ENCODE peak calls at places on chromosomes 4 and X, in six cellular contexts. W is PC-3, I is neural progenitor cell, Z is GM23248, D is MM.1S, U is GM23338. X is an unnamed sample. For H3F3A, the result is how much of the 10 kb centered on the place peaks cover.

GRCh38 chr4:11312389-11312788 is 116.3 kb downstream of the HS3ST1 start:
- DNase-seq in W (peak), I (no peak), Z (no peak), D (no peak), U (no peak), X (no peak)

GRCh38 chr4:163600731-163601130 is 106.2 kb downstream of the TMA16 start:
- DNase-seq in W (no peak), I (no peak), Z (no peak), D (no peak), U (no peak), X (no peak)

GRCh38 chr4:97587912-97588311 is 555.4 kb downstream of the STPG2 start:
- DNase-seq in W (peak), I (no peak), Z (no peak), D (no peak), U (no peak), X (no peak)

GRCh38 chr4:15677507-15677988 is 4.1 kb upstream of the FAM200B start:
- DNase-seq in W (peak), I (no peak), Z (peak), D (no peak), U (peak), X (peak)

GRCh38 chrX:39152106-39152649 is 350.9 kb downstream of the MID1IP1 start:
- DNase-seq in W (peak), I (peak), Z (peak), D (no peak), U (peak), X (no peak)

GRCh38 chrX:105018865-105019264 is 201.6 kb downstream of the TEX13A start:
- DNase-seq in W (no peak), I (no peak), Z (no peak), D (no peak), U (no peak), X (no peak)

GRCh38 chrX:4932790-4933189 is 1219.3 kb upstream of the PRKX start:
- DNase-seq in W (peak), I (no peak), Z (no peak), D (no peak), U (no peak), X (no peak)

GRCh38 chr4:185210102-185210981 is 944 bp downstream of the SNX25 start:
- DNase-seq in W (peak), I (peak), Z (peak), D (peak), U (peak), X (peak)

GRCh38 chr4:183082053-183082452 is 17.0 kb upstream of the WWC2 start:
- DNase-seq in W (no peak), I (no peak), Z (no peak), D (no peak), U (no peak), X (peak)

GRCh38 chr4:25487155-25487554 is 110.1 kb downstream of the ANAPC4 start:
- DNase-seq in W (no peak), I (no peak), Z (no peak), D (no peak), U (no peak), X (no peak)

GRCh38 chr4:150600821-150601445 is 19.0 kb downstream of the MAB21L2 start:
- DNase-seq in W (no peak), I (no peak), Z (no peak), D (no peak), U (no peak), X (no peak)

GRCh38 chrX:370963-371745 is 15.6 kb downstream of the PPP2R3B start:
- DNase-seq in W (no peak), I (no peak), Z (no peak), D (no peak), U (no peak), X (no peak)

GRCh38 chrX:15500497-15500966 is at the start of gene BMX:
- DNase-seq in W (no peak), I (no peak), Z (no peak), D (no peak), U (peak), X (no peak)

GRCh38 chrX:47230136-47230868 is 2.5 kb upstream of the USP11 start:
- DNase-seq in W (no peak), I (no peak), Z (no peak), D (no peak), U (no peak), X (no peak)

GRCh38 chr4:147526272-147526654 is 45.4 kb downstream of the EDNRA start:
- DNase-seq in W (peak), I (peak), Z (no peak), D (no peak), U (peak), X (no peak)

GRCh38 chr4:32499176-32499575 is 1779.0 kb downstream of the PCDH7 start:
- DNase-seq in W (no peak), I (no peak), Z (peak), D (no peak), U (no peak), X (no peak)

GRCh38 chr4:15186149-15186548 is 183.9 kb downstream of the CPEB2 start:
- DNase-seq in W (no peak), I (no peak), Z (peak), D (no peak), U (no peak), X (no peak)

GRCh38 chr4:19301527-19301926 is 950.2 kb upstream of the SLIT2 start:
- DNase-seq in W (no peak), I (no peak), Z (no peak), D (no peak), U (peak), X (no peak)

GRCh38 chrX:44871114-44871645 is 1.8 kb upstream of the KDM6A start:
- DNase-seq in W (peak), I (peak), Z (peak), D (no peak), U (no peak), X (no peak)

GRCh38 chrX:78333521-78333920 is 6.1 kb upstream of the CYSLTR1 start:
- DNase-seq in W (peak), I (no peak), Z (no peak), D (peak), U (peak), X (no peak)

GRCh38 chrX:105314468-105314867 is 94.0 kb upstream of the TEX13A start:
- DNase-seq in W (peak), I (no peak), Z (no peak), D (no peak), U (no peak), X (peak)

GRCh38 chr4:163702736-163703135 is 208.2 kb downstream of the TMA16 start:
- DNase-seq in W (no peak), I (no peak), Z (no peak), D (no peak), U (no peak), X (no peak)

GRCh38 chrX:40373641-40374040 is 207.1 kb upstream of the ATP6AP2 start:
- DNase-seq in W (no peak), I (no peak), Z (no peak), D (no peak), U (no peak), X (no peak)

GRCh38 chr4:165548702-165549101 is 169.9 kb downstream of the CPE start:
- DNase-seq in W (no peak), I (no peak), Z (no peak), D (no peak), U (no peak), X (no peak)

GRCh38 chrX:9995855-9996339 is 28.7 kb downstream of the CLDN34 start:
- DNase-seq in W (peak), I (peak), Z (peak), D (peak), U (peak), X (peak)

GRCh38 chr4:188879598-188879997 is 740.4 kb downstream of the TRIML1 start:
- DNase-seq in W (no peak), I (no peak), Z (no peak), D (peak), U (no peak), X (no peak)

GRCh38 chr4:165709973-165710526 is 163.0 kb upstream of the TLL1 start:
- DNase-seq in W (peak), I (no peak), Z (no peak), D (no peak), U (peak), X (peak)

GRCh38 chr4:138510053-138510452 is 267.9 kb upstream of the SLC7A11 start:
- DNase-seq in W (no peak), I (no peak), Z (peak), D (no peak), U (no peak), X (no peak)

GRCh38 chr4:28313729-28314713 is 1453.4 kb downstream of the STIM2 start:
- DNase-seq in W (peak), I (no peak), Z (no peak), D (no peak), U (no peak), X (no peak)

DNA sequence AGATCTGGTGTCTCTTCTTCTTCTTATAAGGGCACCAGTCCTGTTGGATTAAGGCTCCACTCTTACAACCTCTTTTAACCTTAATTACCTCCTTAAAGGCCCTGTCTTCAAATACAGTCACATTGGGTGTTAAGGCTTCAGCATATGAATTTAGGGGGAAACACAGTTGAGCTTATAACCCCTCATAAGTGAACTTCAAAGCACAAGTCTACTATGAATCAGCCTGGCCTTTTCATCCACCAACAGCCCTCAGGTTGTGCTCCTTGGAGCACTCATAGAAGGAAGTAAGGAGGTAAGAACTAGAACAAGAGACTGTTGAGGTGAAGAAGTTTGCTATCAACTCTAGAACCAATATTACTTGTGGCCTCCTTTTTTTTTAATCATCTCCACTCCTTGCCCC is 18.8 kb upstream of the TBC1D9 start:
- DNase-seq in W (no peak), I (no peak), Z (no peak), D (no peak), U (no peak), X (no peak)
- H2AFZ ChIP-seq in W (no peak), I (no peak), Z (no peak), D (no peak), U (no peak), X (no peak)

GRCh38 chrX:153564047-153564606 is 34.8 kb downstream of the CCNQ start:
- DNase-seq in W (no peak), I (no peak), Z (no peak), D (no peak), U (no peak), X (no peak)

GRCh38 chrX:153560466-153560865 is 38.5 kb downstream of the CCNQ start:
- DNase-seq in W (no peak), I (no peak), Z (no peak), D (no peak), U (no peak), X (no peak)

GRCh38 chrX:153562546-153562945 is 36.4 kb downstream of the CCNQ start:
- DNase-seq in W (no peak), I (no peak), Z (no peak), D (no peak), U (no peak), X (no peak)

GRCh38 chrX:153560000-153560399 is 38.9 kb downstream of the CCNQ start:
- DNase-seq in W (no peak), I (no peak), Z (peak), D (no peak), U (no peak), X (no peak)

DNA sequence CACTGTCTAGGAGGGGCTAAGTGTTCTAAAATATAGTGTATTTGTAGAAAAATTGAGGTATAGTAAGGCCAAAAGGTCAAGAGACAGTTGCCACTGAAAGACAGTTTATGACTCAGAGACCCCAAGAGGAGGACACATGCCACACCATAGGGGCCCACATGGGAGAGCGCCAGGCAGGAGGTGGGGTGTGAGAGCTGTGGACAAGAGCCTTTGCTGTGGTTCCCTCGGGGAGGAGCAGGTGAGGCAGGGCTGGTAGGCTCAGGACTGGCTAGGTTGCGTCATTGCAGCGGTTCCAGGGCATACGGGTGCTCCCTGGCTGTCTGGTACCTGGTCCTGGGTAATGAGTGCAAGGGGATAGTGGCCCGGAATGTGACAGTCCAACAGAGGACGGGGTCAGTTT is 37.6 kb downstream of the CCNQ start:
- DNase-seq in W (no peak), I (no peak), Z (no peak), D (no peak), U (no peak), X (no peak)
- H3K4me3 ChIP-seq in W (no peak), I (no peak), Z (no peak), D (no peak), U (no peak), X (no peak)

GRCh38 chr4:153576443-153576774 is 107.7 kb upstream of the TLR2 start:
- DNase-seq in W (no peak), I (no peak), Z (no peak), D (no peak), U (no peak), X (no peak)
- H3F3A ChIP-seq in W (under half), I (under half), Z (under half), D (under half), U (under half), X (under half)

GRCh38 chr4:151730003-151730559 is 30.7 kb downstream of the GATB start:
- DNase-seq in W (peak), I (no peak), Z (peak), D (no peak), U (peak), X (peak)
- H2AFZ ChIP-seq in W (no peak), I (no peak), Z (no peak), D (no peak), U (no peak), X (no peak)

DNA sequence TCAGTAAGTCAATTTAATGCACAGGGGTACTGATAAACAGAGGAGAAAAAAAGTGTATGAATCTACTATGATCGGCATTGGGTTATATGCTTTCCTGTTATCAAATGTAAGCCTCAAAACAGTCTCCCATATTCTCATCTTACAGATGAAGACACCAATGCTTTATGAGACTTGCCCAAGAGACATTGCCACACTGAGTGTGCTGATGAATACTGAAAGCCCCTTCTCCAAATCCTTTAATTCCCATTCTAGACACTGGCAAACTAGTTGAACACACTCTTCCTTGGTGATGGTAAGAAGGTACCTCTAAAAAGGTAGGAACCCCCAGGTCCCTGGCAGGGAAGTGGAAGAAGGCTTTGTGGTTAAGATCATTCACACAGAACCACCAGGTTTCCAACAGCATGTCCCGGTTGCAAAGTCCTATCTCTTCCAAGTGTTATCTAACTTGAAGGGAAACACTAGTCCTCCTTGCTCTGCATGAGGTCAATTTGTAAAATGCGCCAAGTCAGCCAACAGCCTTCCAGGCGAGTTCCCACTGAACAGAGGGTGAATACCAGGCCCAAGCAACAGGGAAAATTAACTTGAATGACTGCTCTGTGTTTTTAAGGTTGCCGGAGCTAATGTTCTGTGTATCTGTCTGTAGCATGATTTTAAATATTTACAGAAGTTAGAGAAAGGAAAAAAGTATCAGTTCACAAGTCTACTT is 5.1 kb downstream of the SETD7 start:
- DNase-seq in W (no peak), I (peak), Z (peak), D (no peak), U (peak), X (no peak)
- H3K4me3 ChIP-seq in W (no peak), I (no peak), Z (no peak), D (no peak), U (no peak), X (no peak)

GRCh38 chr4:153418114-153418513 is 48.0 kb upstream of the TMEM131L start:
- DNase-seq in W (no peak), I (no peak), Z (no peak), D (no peak), U (no peak), X (no peak)
- H3F3A ChIP-seq in W (under half), I (under half), Z (under half), D (under half), U (under half), X (under half)

X was measured in PC-9.